ENCODE peak calls at places on chromosomes 4 and X, in six cellular contexts. P, Z, R, V, E and Q are unnamed samples.
A peak's percentile ranks its signal among the peaks of the same experiment; 100 is the strongest.

GRCh38 chr4:95637047-95637600 is 88.4 kb upstream of the UNC5C start:
- DNase-seq in E (no peak), P (peak; percentile 11), R (peak; percentile 52), V (no peak), Z (peak; percentile 55), Q (peak; percentile 24)

GRCh38 chrX:24285082-24285481 is 28.8 kb downstream of the SUPT20HL2 start:
- DNase-seq in V (no peak), P (no peak), Z (no peak), R (no peak), E (no peak), Q (no peak)

GRCh38 chrX:52923781-52924241 is 26.7 kb downstream of the FAM156B start:
- DNase-seq in E (no peak), V (no peak), P (peak; percentile 40), R (no peak), Z (no peak), Q (peak; percentile 52)

GRCh38 chrX:148601034-148601433 is 100.6 kb downstream of the AFF2 start:
- DNase-seq in E (no peak), R (no peak), V (no peak), Z (no peak), P (no peak), Q (peak; percentile 7)

GRCh38 chr4:82786794-82787193 is 11.8 kb downstream of the SCD5 start:
- DNase-seq in P (no peak), R (no peak), Z (peak; percentile 50), V (no peak), E (no peak), Q (no peak)

GRCh38 chr4:158769175-158769831 is 477 bp downstream of the FNIP2 start:
- DNase-seq in Z (no peak), P (peak; percentile 44), V (peak; percentile 82), R (peak; percentile 35), E (no peak), Q (no peak)

GRCh38 chrX:115897956-115898355 is 272.6 kb upstream of the AGTR2 start:
- DNase-seq in Z (no peak), V (no peak), R (no peak), P (no peak), E (no peak), Q (no peak)

GRCh38 chr4:109739547-109739946 is 9.7 kb upstream of the PLA2G12A start:
- DNase-seq in R (no peak), V (no peak), E (no peak), P (no peak), Z (no peak), Q (no peak)

GRCh38 chr4:149223659-149224058 is 592.0 kb downstream of the IQCM start:
- DNase-seq in E (no peak), R (no peak), V (no peak), P (no peak), Z (no peak), Q (peak; percentile 84)

GRCh38 chrX:34063616-34064015 is 68.5 kb downstream of the FAM47A start:
- DNase-seq in P (no peak), R (no peak), E (no peak), Z (no peak), V (no peak), Q (peak; percentile 0)

GRCh38 chrX:139299309-139299708 is 231.2 kb upstream of the F9 start:
- DNase-seq in E (no peak), Z (no peak), V (no peak), P (no peak), R (no peak), Q (no peak)

GRCh38 chrX:140510895-140511295 is 6.0 kb upstream of the SOX3 start:
- DNase-seq in V (no peak), P (no peak), Z (peak; percentile 58), E (no peak), R (no peak), Q (no peak)

GRCh38 chr4:7800410-7800809 is 139.3 kb downstream of the AFAP1 start:
- DNase-seq in Z (no peak), R (no peak), V (no peak), P (no peak), E (no peak), Q (no peak)

GRCh38 chr4:110510955-110511544 is 35.1 kb downstream of the ENPEP start:
- DNase-seq in E (peak; percentile 39), V (no peak), Z (peak; percentile 68), R (no peak), P (no peak), Q (peak; percentile 45)

GRCh38 chr4:88630756-88631155 is 38.5 kb downstream of the HERC3 start:
- DNase-seq in P (no peak), V (no peak), R (no peak), E (no peak), Z (no peak), Q (peak; percentile 75)

GRCh38 chr4:3115637-3116300 is 41.3 kb downstream of the HTT start:
- DNase-seq in P (peak; percentile 88), V (no peak), Z (no peak), R (peak; percentile 48), E (no peak), Q (no peak)

GRCh38 chrX:49977319-49978090 is 55.1 kb downstream of the CLCN5 start:
- DNase-seq in Z (no peak), V (no peak), R (no peak), P (no peak), E (no peak), Q (no peak)

GRCh38 chrX:133921764-133922389 is 63.5 kb downstream of the GPC3 start:
- DNase-seq in V (no peak), R (peak; percentile 17), E (peak; percentile 19), Z (peak; percentile 78), P (peak; percentile 6), Q (no peak)

GRCh38 chrX:134949271-134949670 is 41.5 kb upstream of the SMIM10 start:
- DNase-seq in Z (no peak), V (no peak), E (peak; percentile 69), P (no peak), R (no peak), Q (no peak)

GRCh38 chrX:14616876-14617275 is 87.5 kb downstream of the GLRA2 start:
- DNase-seq in Z (no peak), V (no peak), R (no peak), E (no peak), P (peak; percentile 1), Q (no peak)

GRCh38 chrX:3326721-3327120 is 19.7 kb downstream of the MXRA5 start:
- DNase-seq in P (no peak), E (no peak), Z (no peak), R (no peak), V (no peak), Q (no peak)

GRCh38 chrX:106619797-106620196 is 8.0 kb downstream of the RADX start:
- DNase-seq in V (no peak), P (no peak), R (no peak), E (no peak), Z (no peak), Q (no peak)

GRCh38 chrX:23770142-23770541 is 12.8 kb upstream of the SAT1 start:
- DNase-seq in V (no peak), Z (no peak), R (no peak), E (no peak), P (no peak), Q (no peak)

GRCh38 chrX:70034646-70035045 is 15.1 kb downstream of the AWAT2 start:
- DNase-seq in V (no peak), R (no peak), E (no peak), P (no peak), Z (no peak), Q (no peak)

GRCh38 chrX:386239-386767 is 404 bp downstream of the PPP2R3B start:
- DNase-seq in E (no peak), Z (peak; percentile 41), V (no peak), R (no peak), P (peak; percentile 13), Q (no peak)

GRCh38 chr4:183099537-183100297 is 660 bp downstream of the WWC2 start:
- DNase-seq in P (peak; percentile 57), R (peak; percentile 58), V (peak; percentile 76), E (peak; percentile 35), Z (peak; percentile 83), Q (no peak)
- TF ChIP-seq CTCF in P (peak; percentile 13), R (no peak), V (no peak), E (peak; percentile 39), Z (peak; percentile 36), Q (peak; percentile 24)

GRCh38 chr4:170666909-170667308 is 577.2 kb upstream of the AADAT start:
- DNase-seq in Z (no peak), R (no peak), P (no peak), E (no peak), V (no peak), Q (no peak)

GRCh38 chr4:170671171-170671570 is 581.4 kb upstream of the AADAT start:
- DNase-seq in V (no peak), E (no peak), P (no peak), R (no peak), Z (no peak), Q (no peak)

GRCh38 chr4:170662250-170662649 is 572.5 kb upstream of the AADAT start:
- DNase-seq in V (no peak), P (no peak), Z (no peak), R (no peak), E (no peak), Q (no peak)

GRCh38 chr4:170672571-170672970 is 582.8 kb upstream of the AADAT start:
- DNase-seq in E (no peak), V (no peak), Z (no peak), R (no peak), P (no peak), Q (peak; percentile 50)

DNA sequence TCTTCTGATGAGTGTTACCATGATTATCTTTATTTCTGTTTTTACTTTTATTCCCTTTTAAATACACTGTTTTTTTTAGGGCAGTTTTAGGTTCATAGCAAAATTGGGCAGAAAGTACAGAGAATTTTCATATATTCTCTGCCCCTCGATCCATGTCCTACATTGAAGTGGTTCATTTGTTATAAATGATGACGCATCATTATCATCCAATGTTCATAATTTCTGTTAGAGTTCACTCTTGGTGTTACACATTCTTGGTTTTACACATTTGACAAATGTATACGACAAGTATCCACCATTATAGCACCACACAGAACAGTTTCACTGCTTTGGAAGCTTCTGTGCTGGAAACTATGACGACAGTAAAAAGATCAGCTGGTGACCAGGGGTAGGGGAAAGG is 578.1 kb upstream of the AADAT start:
- DNase-seq in E (no peak), P (no peak), V (no peak), Z (no peak), R (no peak), Q (no peak)
- H3K4me1 ChIP-seq in E (no peaks in the 10 kb centered on the region), P (no peaks in the 10 kb centered on the region), V (peaks cover 3% of the 10 kb centered on the region), Z (no peaks in the 10 kb centered on the region), R (no peaks in the 10 kb centered on the region), Q (peaks cover 6% of the 10 kb centered on the region)

DNA sequence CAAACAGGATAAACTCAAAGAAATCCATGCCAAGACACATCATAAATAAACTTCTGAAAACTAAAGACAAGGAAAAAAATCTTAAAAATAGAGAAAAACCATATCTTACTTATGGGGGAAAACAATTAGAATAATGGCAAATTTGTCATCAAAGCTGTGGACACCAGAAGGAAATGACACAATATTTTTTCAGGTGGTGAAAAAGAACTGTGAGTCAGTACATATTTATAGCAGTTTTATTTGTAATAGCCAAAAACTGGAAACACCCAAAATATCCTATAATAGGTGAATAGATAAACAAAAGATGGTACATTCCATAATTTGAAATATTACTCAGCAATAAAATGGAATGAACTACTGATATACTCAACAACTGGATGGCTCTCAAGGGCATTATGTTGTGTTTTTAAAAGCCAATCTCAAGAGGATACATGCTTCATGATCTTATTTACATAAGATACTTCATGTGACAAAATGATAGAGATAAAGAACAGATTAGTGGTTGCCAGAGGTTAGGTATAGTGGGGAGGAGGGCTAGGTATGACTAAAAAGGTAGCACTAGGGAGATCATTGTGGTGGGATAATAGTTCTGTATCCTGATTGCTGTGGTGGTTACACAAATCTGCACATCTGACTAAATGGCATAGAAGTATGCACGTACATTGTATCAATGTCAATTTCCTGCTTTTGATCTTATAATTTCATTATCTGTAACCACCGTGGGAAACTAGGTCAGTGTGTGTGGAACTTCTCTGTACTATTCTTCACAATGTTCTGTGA is 191.9 kb downstream of the PPP1R2C start:
- DNase-seq in E (no peak), P (no peak), V (no peak), Z (no peak), R (no peak), Q (no peak)
- H3K27me3 ChIP-seq in E (no peaks in the 10 kb centered on the region), P (no peaks in the 10 kb centered on the region), V (no peaks in the 10 kb centered on the region), Z (no peaks in the 10 kb centered on the region), R (no peaks in the 10 kb centered on the region), Q (no peaks in the 10 kb centered on the region)

GRCh38 chr4:155540698-155541097 is 126.0 kb upstream of the GUCY1A1 start:
- DNase-seq in P (no peak), Z (no peak), V (no peak), R (no peak), E (no peak), Q (no peak)
- TF ChIP-seq CTCF in P (no peak), Z (no peak), V (no peak), R (no peak), E (no peak), Q (no peak)